ENCODE peak calls at places on chromosome 15, in ten cellular contexts. D is iris pigment epithelial cell, Z is SHP77, F is astrocyte of the spinal cord, Q is mucosa of gallbladder, W is memory B cell, X is NCI-H1092, P is ELF-1, K is NCI-H187 treated with DMSO at 0.1 percent for 48 hours, A is bronchial epithelial cell. N is an unnamed sample.

GRCh38 chr15:70799667-70800450 is 36.5 kb upstream of the UACA start:
- DNase-seq in D (peak), Z (no peak), F (peak), Q (peak), W (no peak), X (no peak), P (no peak), K (no peak), A (peak), N (peak)

GRCh38 chr15:46170326-46170725 is 535.5 kb downstream of the SQOR start:
- DNase-seq in D (no peak), Z (no peak), F (no peak), Q (no peak), W (no peak), X (no peak), P (no peak), K (no peak), A (no peak), N (no peak)

GRCh38 chr15:55247766-55248427 is 41.7 kb downstream of the RAB27A start:
- DNase-seq in D (no peak), Z (no peak), F (no peak), Q (no peak), W (no peak), X (no peak), P (no peak), K (no peak), A (no peak), N (no peak)

GRCh38 chr15:66845266-66845785 is 143.3 kb downstream of the SMAD6 start:
- DNase-seq in D (no peak), Z (no peak), F (no peak), Q (no peak), W (no peak), X (no peak), P (no peak), K (no peak), A (no peak), N (no peak)

GRCh38 chr15:27690290-27690689 is 408.8 kb downstream of the OCA2 start:
- DNase-seq in D (no peak), Z (no peak), F (no peak), Q (no peak), W (no peak), X (no peak), P (no peak), K (no peak), A (no peak), N (no peak)

GRCh38 chr15:50183112-50183794 is 1.3 kb downstream of the SLC27A2 start:
- DNase-seq in D (no peak), Z (no peak), F (no peak), Q (no peak), W (no peak), X (no peak), P (no peak), K (no peak), A (no peak), N (no peak)

GRCh38 chr15:33968224-33968623 is at the start of gene CHRM5:
- DNase-seq in D (no peak), Z (peak), F (no peak), Q (no peak), W (no peak), X (peak), P (no peak), K (no peak), A (no peak), N (no peak)

GRCh38 chr15:59394166-59394661 is 21.5 kb upstream of the MYO1E start:
- DNase-seq in D (no peak), Z (no peak), F (no peak), Q (no peak), W (no peak), X (no peak), P (no peak), K (no peak), A (peak), N (no peak)

GRCh38 chr15:65832549-65833364 is 36.5 kb upstream of the RAB11A start:
- DNase-seq in D (peak), Z (peak), F (peak), Q (peak), W (no peak), X (peak), P (peak), K (peak), A (peak), N (peak)

GRCh38 chr15:43872416-43873020 is 45.7 kb downstream of the WDR76 start:
- DNase-seq in D (peak), Z (peak), F (peak), Q (peak), W (no peak), X (no peak), P (peak), K (no peak), A (peak), N (peak)

GRCh38 chr15:75460646-75461045 is 9.2 kb upstream of the SIN3A start:
- DNase-seq in D (no peak), Z (no peak), F (no peak), Q (peak), W (no peak), X (no peak), P (peak), K (no peak), A (no peak), N (no peak)

GRCh38 chr15:40083756-40084101 is 24.9 kb downstream of the BMF start:
- DNase-seq in D (no peak), Z (no peak), F (no peak), Q (no peak), W (no peak), X (no peak), P (no peak), K (no peak), A (no peak), N (no peak)

GRCh38 chr15:60678632-60679031 is 199.7 kb upstream of the ICE2 start:
- DNase-seq in D (no peak), Z (no peak), F (no peak), Q (no peak), W (no peak), X (no peak), P (no peak), K (no peak), A (no peak), N (no peak)

GRCh38 chr15:75437721-75438120 is 13.8 kb downstream of the SIN3A start:
- DNase-seq in D (no peak), Z (no peak), F (no peak), Q (no peak), W (no peak), X (no peak), P (no peak), K (no peak), A (no peak), N (no peak)

GRCh38 chr15:101267320-101268104 is 9.8 kb downstream of the SELENOS start:
- DNase-seq in D (peak), Z (no peak), F (peak), Q (peak), W (no peak), X (no peak), P (peak), K (no peak), A (no peak), N (no peak)

GRCh38 chr15:57003418-57003817 is 85.0 kb downstream of the TCF12 start:
- DNase-seq in D (peak), Z (no peak), F (peak), Q (no peak), W (no peak), X (no peak), P (no peak), K (no peak), A (peak), N (peak)

GRCh38 chr15:58551764-58552504 is 120.1 kb downstream of the LIPC start:
- DNase-seq in D (peak), Z (no peak), F (peak), Q (no peak), W (no peak), X (no peak), P (peak), K (no peak), A (peak), N (peak)

GRCh38 chr15:100171411-100171810 is 170.4 kb downstream of the ADAMTS17 start:
- DNase-seq in D (no peak), Z (no peak), F (no peak), Q (no peak), W (no peak), X (no peak), P (no peak), K (no peak), A (no peak), N (no peak)

GRCh38 chr15:88465633-88466219 is 1.5 kb downstream of the MRPL46 start:
- DNase-seq in D (peak), Z (no peak), F (no peak), Q (no peak), W (no peak), X (no peak), P (no peak), K (no peak), A (peak), N (peak)

GRCh38 chr15:69540622-69541021 is 88.0 kb downstream of the RPLP1 start:
- DNase-seq in D (no peak), Z (peak), F (peak), Q (no peak), W (no peak), X (peak), P (no peak), K (no peak), A (no peak), N (no peak)

GRCh38 chr15:88066758-88067157 is 189.8 kb downstream of the NTRK3 start:
- DNase-seq in D (no peak), Z (no peak), F (no peak), Q (no peak), W (no peak), X (no peak), P (peak), K (no peak), A (no peak), N (no peak)

GRCh38 chr15:22944651-22945050 is 35.5 kb downstream of the CYFIP1 start:
- DNase-seq in D (no peak), Z (peak), F (no peak), Q (peak), W (no peak), X (no peak), P (no peak), K (peak), A (peak), N (no peak)